ENCODE peak calls at places on chromosomes 4 and X, in ten cellular contexts. T is KBM-7; P is H54; D is effector memory CD8-positive, alpha-beta T cell; B is CD8-positive, alpha-beta T cell; J is EH; R is NAMALWA; Y is NCI-H1930; U is GM04504; M is nephron progenitor cell. S is an unnamed sample.

GRCh38 chr4:53515076-53515475 is 76.2 kb downstream of the LNX1 start:
- DNase-seq in T (no peak), P (no peak), D (no peak), B (no peak), J (no peak), R (no peak), Y (no peak), U (no peak), M (no peak), S (no peak)

GRCh38 chr4:70315928-70316327 is 18.9 kb upstream of the CABS1 start:
- DNase-seq in T (no peak), P (no peak), D (no peak), B (no peak), J (no peak), R (no peak), Y (no peak), U (no peak), M (no peak), S (no peak)

GRCh38 chr4:175035907-175036306 is 117.7 kb downstream of the ADAM29 start:
- DNase-seq in T (no peak), P (peak; percentile 30), D (no peak), B (no peak), J (peak; percentile 35), R (no peak), Y (no peak), U (peak; percentile 4), M (no peak), S (no peak)

GRCh38 chr4:129641179-129641578 is 545.2 kb downstream of the C4orf33 start:
- DNase-seq in T (peak; percentile 82), P (no peak), D (peak; percentile 6), B (peak; percentile 40), J (peak; percentile 27), R (peak; percentile 73), Y (no peak), U (peak; percentile 11), M (peak; percentile 59), S (peak; percentile 42)

GRCh38 chr4:110486226-110486625 is 10.3 kb downstream of the ENPEP start:
- DNase-seq in T (no peak), P (no peak), D (no peak), B (no peak), J (no peak), R (no peak), Y (no peak), U (no peak), M (no peak), S (no peak)

GRCh38 chrX:19005909-19006308 is 22.0 kb upstream of the PHKA2 start:
- DNase-seq in T (no peak), P (no peak), D (no peak), B (no peak), J (no peak), R (peak; percentile 1), Y (no peak), U (no peak), M (no peak), S (no peak)

GRCh38 chr4:133802741-133803140 is 398.8 kb downstream of the PABPC4L start:
- DNase-seq in T (no peak), P (no peak), D (no peak), B (no peak), J (peak; percentile 71), R (no peak), Y (no peak), U (no peak), M (no peak), S (no peak)

GRCh38 chr4:89140168-89140759 is 28.9 kb downstream of the TIGD2 start:
- DNase-seq in T (no peak), P (no peak), D (no peak), B (no peak), J (no peak), R (no peak), Y (no peak), U (no peak), M (no peak), S (no peak)

GRCh38 chrX:153814591-153815315 is 15.6 kb downstream of the PDZD4 start:
- DNase-seq in T (peak; percentile 53), P (no peak), D (no peak), B (no peak), J (no peak), R (no peak), Y (no peak), U (no peak), M (no peak), S (no peak)

GRCh38 chr4:149870008-149870407 is 54.4 kb upstream of the IQCM start:
- DNase-seq in T (no peak), P (no peak), D (no peak), B (no peak), J (peak; percentile 24), R (no peak), Y (no peak), U (no peak), M (no peak), S (no peak)

GRCh38 chr4:188620608-188621007 is 481.4 kb downstream of the TRIML1 start:
- DNase-seq in T (no peak), P (no peak), D (no peak), B (no peak), J (no peak), R (no peak), Y (no peak), U (no peak), M (no peak), S (no peak)

GRCh38 chr4:53376900-53377299 is 541 bp upstream of the FIP1L1 start:
- DNase-seq in T (peak; percentile 49), P (no peak), D (no peak), B (no peak), J (no peak), R (no peak), Y (no peak), U (no peak), M (no peak), S (no peak)

GRCh38 chr4:154597798-154598774 is 7.5 kb upstream of the FGA start:
- DNase-seq in T (no peak), P (no peak), D (no peak), B (no peak), J (no peak), R (no peak), Y (no peak), U (no peak), M (no peak), S (no peak)

GRCh38 chr4:181548873-181549541 is 694.2 kb upstream of the TENM3 start:
- DNase-seq in T (no peak), P (peak; percentile 33), D (no peak), B (no peak), J (peak; percentile 78), R (no peak), Y (no peak), U (peak; percentile 67), M (no peak), S (no peak)